ENCODE peak calls at places on chromosome 2, in five cellular contexts. L, S, P, Z and U are unnamed samples.

GRCh38 chr2:36839976-36840617 is 126.2 kb downstream of the STRN start:
- DNase-seq in L (no peak), S (no peak), P (no peak), Z (no peak), U (no peak)

GRCh38 chr2:20424300-20425290 is 22.3 kb upstream of the RHOB start:
- DNase-seq in L (no peak), S (no peak), P (peak), Z (no peak), U (peak)

GRCh38 chr2:191245046-191245868 is at the start of gene MYO1B:
- DNase-seq in L (peak), S (no peak), P (peak), Z (no peak), U (peak)

GRCh38 chr2:80256396-80257167 is 48.0 kb downstream of the LRRTM1 start:
- DNase-seq in L (no peak), S (no peak), P (peak), Z (no peak), U (no peak)

GRCh38 chr2:217978536-217979150 is 24.2 kb downstream of the TNS1 start:
- DNase-seq in L (peak), S (no peak), P (no peak), Z (no peak), U (no peak)

GRCh38 chr2:82694431-82694830 is 1764.6 kb downstream of the SUCLG1 start:
- DNase-seq in L (no peak), S (no peak), P (no peak), Z (no peak), U (no peak)

GRCh38 chr2:203605302-203605701 is 70.2 kb upstream of the RAPH1 start:
- DNase-seq in L (no peak), S (no peak), P (no peak), Z (no peak), U (no peak)

GRCh38 chr2:150110548-150110947 is 376.9 kb downstream of the RND3 start:
- DNase-seq in L (no peak), S (no peak), P (peak), Z (no peak), U (no peak)

GRCh38 chr2:230582851-230583283 is 129.8 kb upstream of the CAB39 start:
- DNase-seq in L (no peak), S (no peak), P (no peak), Z (no peak), U (no peak)